ENCODE peak calls at places on chromosomes 5 and 9, in eight cellular contexts. One of them, this sample, is unnamed.

GRCh38 chr5:151345808-151346478 is 1.4 kb downstream of the SLC36A2 start:
- DNase-seq in cardiac muscle cell: no peak
- DNase-seq in NB4: no peak
- DNase-seq in GM12865: no peak
- DNase-seq in AG04450: no peak
- DNase-seq in CD8-positive, alpha-beta T cell: no peak
- DNase-seq in HFF-Myc: peak
- DNase-seq in RWPE1: peak
- DNase-seq in this sample: no peak

GRCh38 chr5:15914603-15915002 is 265.0 kb downstream of the MARCHF11 start:
- DNase-seq in cardiac muscle cell: no peak
- DNase-seq in NB4: no peak
- DNase-seq in GM12865: no peak
- DNase-seq in AG04450: no peak
- DNase-seq in CD8-positive, alpha-beta T cell: no peak
- DNase-seq in HFF-Myc: no peak
- DNase-seq in RWPE1: no peak
- DNase-seq in this sample: no peak

GRCh38 chr5:74251106-74252032 is 389.2 kb downstream of the ENC1 start:
- DNase-seq in cardiac muscle cell: no peak
- DNase-seq in NB4: peak
- DNase-seq in GM12865: no peak
- DNase-seq in AG04450: peak
- DNase-seq in CD8-positive, alpha-beta T cell: no peak
- DNase-seq in HFF-Myc: peak
- DNase-seq in RWPE1: peak
- DNase-seq in this sample: no peak

GRCh38 chr5:80254767-80255424 is 952 bp downstream of the SERINC5 start:
- DNase-seq in cardiac muscle cell: no peak
- DNase-seq in NB4: peak
- DNase-seq in GM12865: peak
- DNase-seq in AG04450: no peak
- DNase-seq in CD8-positive, alpha-beta T cell: peak
- DNase-seq in HFF-Myc: no peak
- DNase-seq in RWPE1: peak
- DNase-seq in this sample: no peak

GRCh38 chr9:16653491-16654407 is 216.7 kb downstream of the BNC2 start:
- DNase-seq in cardiac muscle cell: peak
- DNase-seq in NB4: no peak
- DNase-seq in GM12865: no peak
- DNase-seq in AG04450: no peak
- DNase-seq in CD8-positive, alpha-beta T cell: no peak
- DNase-seq in HFF-Myc: no peak
- DNase-seq in RWPE1: no peak
- DNase-seq in this sample: no peak

GRCh38 chr9:38375572-38375963 is 16.9 kb upstream of the ALDH1B1 start:
- DNase-seq in cardiac muscle cell: no peak
- DNase-seq in NB4: no peak
- DNase-seq in GM12865: no peak
- DNase-seq in AG04450: no peak
- DNase-seq in CD8-positive, alpha-beta T cell: no peak
- DNase-seq in HFF-Myc: no peak
- DNase-seq in RWPE1: no peak
- DNase-seq in this sample: no peak

GRCh38 chr9:137381501-137382443 is 41.2 kb downstream of the EXD3 start:
- DNase-seq in cardiac muscle cell: no peak
- DNase-seq in NB4: no peak
- DNase-seq in GM12865: no peak
- DNase-seq in AG04450: no peak
- DNase-seq in CD8-positive, alpha-beta T cell: no peak
- DNase-seq in HFF-Myc: no peak
- DNase-seq in RWPE1: no peak
- DNase-seq in this sample: no peak

GRCh38 chr9:131876486-131876885 is 136.6 kb upstream of the RAPGEF1 start:
- DNase-seq in cardiac muscle cell: no peak
- DNase-seq in NB4: no peak
- DNase-seq in GM12865: no peak
- DNase-seq in AG04450: no peak
- DNase-seq in CD8-positive, alpha-beta T cell: no peak
- DNase-seq in HFF-Myc: no peak
- DNase-seq in RWPE1: no peak
- DNase-seq in this sample: no peak

GRCh38 chr9:22682536-22683392 is 236.1 kb downstream of the DMRTA1 start:
- DNase-seq in cardiac muscle cell: no peak
- DNase-seq in NB4: no peak
- DNase-seq in GM12865: no peak
- DNase-seq in AG04450: peak
- DNase-seq in CD8-positive, alpha-beta T cell: no peak
- DNase-seq in HFF-Myc: peak
- DNase-seq in RWPE1: peak
- DNase-seq in this sample: no peak

GRCh38 chr5:178440163-178440545 is 150.0 kb downstream of the COL23A1 start:
- DNase-seq in cardiac muscle cell: no peak
- DNase-seq in NB4: no peak
- DNase-seq in GM12865: no peak
- DNase-seq in AG04450: no peak
- DNase-seq in CD8-positive, alpha-beta T cell: no peak
- DNase-seq in HFF-Myc: no peak
- DNase-seq in RWPE1: no peak
- DNase-seq in this sample: no peak

GRCh38 chr9:36140086-36141084 is 3.9 kb downstream of the GLIPR2 start:
- DNase-seq in cardiac muscle cell: no peak
- DNase-seq in NB4: peak
- DNase-seq in GM12865: no peak
- DNase-seq in AG04450: no peak
- DNase-seq in CD8-positive, alpha-beta T cell: no peak
- DNase-seq in HFF-Myc: no peak
- DNase-seq in RWPE1: no peak
- DNase-seq in this sample: no peak

GRCh38 chr5:92559331-92559730 is 1021.7 kb downstream of the NR2F1-AS1 start:
- DNase-seq in cardiac muscle cell: no peak
- DNase-seq in NB4: no peak
- DNase-seq in GM12865: no peak
- DNase-seq in AG04450: no peak
- DNase-seq in CD8-positive, alpha-beta T cell: no peak
- DNase-seq in HFF-Myc: no peak
- DNase-seq in RWPE1: no peak
- DNase-seq in this sample: no peak

GRCh38 chr5:132883261-132883834 is 9.9 kb downstream of the LEAP2 start:
- DNase-seq in cardiac muscle cell: peak
- DNase-seq in NB4: peak
- DNase-seq in GM12865: peak
- DNase-seq in AG04450: peak
- DNase-seq in CD8-positive, alpha-beta T cell: peak
- DNase-seq in HFF-Myc: peak
- DNase-seq in RWPE1: peak
- DNase-seq in this sample: peak

GRCh38 chr5:112475747-112476435 is 56.8 kb upstream of the EPB41L4A start:
- DNase-seq in cardiac muscle cell: no peak
- DNase-seq in NB4: no peak
- DNase-seq in GM12865: no peak
- DNase-seq in AG04450: no peak
- DNase-seq in CD8-positive, alpha-beta T cell: no peak
- DNase-seq in HFF-Myc: no peak
- DNase-seq in RWPE1: peak
- DNase-seq in this sample: no peak

GRCh38 chr5:179162351-179163235 is 102.4 kb downstream of the ZNF354C start:
- DNase-seq in cardiac muscle cell: no peak
- DNase-seq in NB4: no peak
- DNase-seq in GM12865: no peak
- DNase-seq in AG04450: no peak
- DNase-seq in CD8-positive, alpha-beta T cell: no peak
- DNase-seq in HFF-Myc: no peak
- DNase-seq in RWPE1: no peak
- DNase-seq in this sample: no peak

GRCh38 chr9:13502503-13502902 is 223.0 kb upstream of the MPDZ start:
- DNase-seq in cardiac muscle cell: no peak
- DNase-seq in NB4: no peak
- DNase-seq in GM12865: no peak
- DNase-seq in AG04450: no peak
- DNase-seq in CD8-positive, alpha-beta T cell: no peak
- DNase-seq in HFF-Myc: no peak
- DNase-seq in RWPE1: no peak
- DNase-seq in this sample: no peak

GRCh38 chr9:138075496-138075895 is 197.9 kb downstream of the CACNA1B start:
- DNase-seq in cardiac muscle cell: no peak
- DNase-seq in NB4: no peak
- DNase-seq in GM12865: no peak
- DNase-seq in AG04450: no peak
- DNase-seq in CD8-positive, alpha-beta T cell: no peak
- DNase-seq in HFF-Myc: no peak
- DNase-seq in RWPE1: no peak
- DNase-seq in this sample: no peak

GRCh38 chr5:10533218-10533617 is 30.7 kb upstream of the ANKRD33B start:
- DNase-seq in cardiac muscle cell: peak
- DNase-seq in NB4: no peak
- DNase-seq in GM12865: no peak
- DNase-seq in AG04450: no peak
- DNase-seq in CD8-positive, alpha-beta T cell: no peak
- DNase-seq in HFF-Myc: no peak
- DNase-seq in RWPE1: no peak
- DNase-seq in this sample: no peak

GRCh38 chr9:34048730-34049629 is at the start of gene UBAP2:
- DNase-seq in cardiac muscle cell: peak
- DNase-seq in NB4: peak
- DNase-seq in GM12865: peak
- DNase-seq in AG04450: peak
- DNase-seq in CD8-positive, alpha-beta T cell: peak
- DNase-seq in HFF-Myc: peak
- DNase-seq in RWPE1: peak
- DNase-seq in this sample: peak
- TF ChIP-seq CTCF in cardiac muscle cell: no peak
- TF ChIP-seq CTCF in NB4: no peak
- TF ChIP-seq CTCF in GM12865: no peak
- TF ChIP-seq CTCF in AG04450: peak
- TF ChIP-seq CTCF in CD8-positive, alpha-beta T cell: no peak
- TF ChIP-seq CTCF in HFF-Myc: no peak
- TF ChIP-seq CTCF in RWPE1: no peak
- TF ChIP-seq CTCF in this sample: no peak

GRCh38 chr9:126229501-126229900 is 97.1 kb upstream of the MVB12B start:
- DNase-seq in cardiac muscle cell: no peak
- DNase-seq in NB4: no peak
- DNase-seq in GM12865: no peak
- DNase-seq in AG04450: no peak
- DNase-seq in CD8-positive, alpha-beta T cell: no peak
- DNase-seq in HFF-Myc: no peak
- DNase-seq in RWPE1: no peak
- DNase-seq in this sample: no peak
- TF ChIP-seq CTCF in cardiac muscle cell: no peak
- TF ChIP-seq CTCF in NB4: no peak
- TF ChIP-seq CTCF in GM12865: no peak
- TF ChIP-seq CTCF in AG04450: no peak
- TF ChIP-seq CTCF in CD8-positive, alpha-beta T cell: no peak
- TF ChIP-seq CTCF in HFF-Myc: no peak
- TF ChIP-seq CTCF in RWPE1: no peak
- TF ChIP-seq CTCF in this sample: no peak

DNA sequence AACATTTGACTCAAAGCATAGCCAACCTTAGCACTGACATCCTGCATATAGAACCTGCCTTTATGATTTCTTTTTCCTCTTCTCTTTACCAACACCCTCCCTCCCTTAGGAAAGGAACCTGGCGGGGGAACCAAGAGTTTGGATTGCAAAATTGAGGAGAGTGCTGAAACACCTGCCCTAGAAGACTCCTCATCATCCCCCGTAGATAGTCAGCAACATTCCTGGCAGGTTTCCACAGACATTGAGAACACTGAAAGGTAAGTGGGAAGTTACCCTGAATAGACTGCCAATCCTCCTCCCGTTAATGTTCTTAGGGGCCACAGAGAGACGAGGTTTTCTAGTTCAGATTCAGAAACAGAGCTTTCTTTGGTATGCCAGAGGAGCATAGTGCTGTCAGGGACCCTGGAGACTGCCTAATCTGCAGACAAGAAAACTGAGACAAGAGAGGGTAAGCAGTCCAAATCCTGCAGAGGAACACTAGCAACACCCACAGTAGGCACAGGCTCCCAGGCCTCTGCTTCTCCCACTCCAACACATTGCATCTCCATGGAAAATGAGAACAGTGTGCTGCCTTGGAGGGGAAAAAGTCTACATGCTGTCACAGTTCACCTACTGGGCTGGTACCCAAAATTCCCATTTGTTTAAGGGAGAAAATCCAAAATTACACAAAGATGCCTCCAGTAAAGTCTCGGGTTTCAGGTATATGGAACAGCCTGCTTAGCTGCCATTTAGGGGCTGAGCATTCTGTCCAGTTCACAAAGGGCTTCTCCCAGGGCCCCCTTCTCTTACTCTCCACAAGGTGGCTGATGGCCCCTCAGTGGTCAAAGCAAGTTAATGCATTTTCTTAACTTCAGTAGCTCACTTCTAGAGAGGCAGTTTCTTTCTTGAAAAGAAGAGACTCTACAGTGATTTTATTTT is 89.0 kb downstream of the RGS7BP start:
- DNase-seq in cardiac muscle cell: peak
- DNase-seq in NB4: peak
- DNase-seq in GM12865: peak
- DNase-seq in AG04450: no peak
- DNase-seq in CD8-positive, alpha-beta T cell: no peak
- DNase-seq in HFF-Myc: no peak
- DNase-seq in RWPE1: peak
- DNase-seq in this sample: no peak
- TF ChIP-seq CTCF in cardiac muscle cell: peak
- TF ChIP-seq CTCF in NB4: no peak
- TF ChIP-seq CTCF in GM12865: no peak
- TF ChIP-seq CTCF in AG04450: peak
- TF ChIP-seq CTCF in CD8-positive, alpha-beta T cell: no peak
- TF ChIP-seq CTCF in HFF-Myc: peak
- TF ChIP-seq CTCF in RWPE1: no peak
- TF ChIP-seq CTCF in this sample: peak

DNA sequence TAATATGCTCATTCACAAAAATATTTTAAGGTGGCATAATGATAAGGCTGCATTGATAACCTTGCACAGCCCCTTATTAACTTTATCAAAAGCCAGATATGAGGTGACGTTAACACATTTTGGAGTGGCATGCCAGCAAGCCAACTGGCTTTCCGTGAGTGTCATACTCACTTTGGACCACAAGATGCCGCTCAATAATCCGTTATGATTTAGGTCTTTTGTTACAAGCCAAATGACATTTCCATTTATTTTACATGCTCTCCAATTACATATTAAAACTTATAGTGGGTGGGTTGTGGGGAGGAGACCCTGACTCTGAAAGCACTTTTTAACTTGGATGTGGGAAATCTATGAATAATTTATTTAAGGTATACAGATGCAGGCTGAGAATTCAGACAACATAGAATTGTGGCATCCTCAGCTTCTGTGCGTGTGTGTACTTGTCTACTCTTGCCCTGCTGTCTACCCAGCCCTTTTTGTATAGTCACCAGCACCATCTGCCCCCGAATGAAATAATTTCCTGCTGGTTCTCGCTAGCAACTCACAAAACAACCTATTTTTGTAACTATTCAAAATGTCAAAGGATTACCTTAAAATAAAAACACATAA is 305.1 kb downstream of the PSAT1 start:
- DNase-seq in cardiac muscle cell: peak
- DNase-seq in NB4: peak
- DNase-seq in GM12865: peak
- DNase-seq in AG04450: no peak
- DNase-seq in CD8-positive, alpha-beta T cell: no peak
- DNase-seq in HFF-Myc: peak
- DNase-seq in RWPE1: peak
- DNase-seq in this sample: peak
- TF ChIP-seq CTCF in cardiac muscle cell: peak
- TF ChIP-seq CTCF in NB4: peak
- TF ChIP-seq CTCF in GM12865: peak
- TF ChIP-seq CTCF in AG04450: peak
- TF ChIP-seq CTCF in CD8-positive, alpha-beta T cell: peak
- TF ChIP-seq CTCF in HFF-Myc: peak
- TF ChIP-seq CTCF in RWPE1: peak
- TF ChIP-seq CTCF in this sample: peak

GRCh38 chr9:18438300-18438925 is 35.5 kb upstream of the ADAMTSL1 start:
- DNase-seq in cardiac muscle cell: peak
- DNase-seq in NB4: no peak
- DNase-seq in GM12865: no peak
- DNase-seq in AG04450: no peak
- DNase-seq in CD8-positive, alpha-beta T cell: no peak
- DNase-seq in HFF-Myc: no peak
- DNase-seq in RWPE1: no peak
- DNase-seq in this sample: peak
- TF ChIP-seq CTCF in cardiac muscle cell: peak
- TF ChIP-seq CTCF in NB4: no peak
- TF ChIP-seq CTCF in GM12865: no peak
- TF ChIP-seq CTCF in AG04450: peak
- TF ChIP-seq CTCF in CD8-positive, alpha-beta T cell: no peak
- TF ChIP-seq CTCF in HFF-Myc: peak
- TF ChIP-seq CTCF in RWPE1: no peak
- TF ChIP-seq CTCF in this sample: peak